ENCODE peak calls at places on chromosome 11, in four cellular contexts. One of them, this sample, is unnamed.
A peak's percentile ranks its signal among the peaks of the same experiment; 100 is the strongest.

GRCh38 chr11:118202599-118203422 is 22.0 kb downstream of the JAML start:
- DNase-seq in adrenal gland: no peak
- DNase-seq in cardiac muscle cell: no peak
- DNase-seq in IMR-90: no peak
- DNase-seq in this sample: no peak

GRCh38 chr11:120054753-120055045 is 83.2 kb downstream of the TRIM29 start:
- DNase-seq in adrenal gland: no peak
- DNase-seq in cardiac muscle cell: no peak
- DNase-seq in IMR-90: no peak
- DNase-seq in this sample: no peak

GRCh38 chr11:88695701-88696414 is 358.3 kb upstream of the CTSC start:
- DNase-seq in adrenal gland: no peak
- DNase-seq in cardiac muscle cell: no peak
- DNase-seq in IMR-90: no peak
- DNase-seq in this sample: no peak

GRCh38 chr11:81725691-81726090 is 1008.0 kb downstream of the FAM181B start:
- DNase-seq in adrenal gland: no peak
- DNase-seq in cardiac muscle cell: peak; percentile 71
- DNase-seq in IMR-90: no peak
- DNase-seq in this sample: no peak

GRCh38 chr11:12271826-12272366 is 105.5 kb upstream of the PARVA start:
- DNase-seq in adrenal gland: no peak
- DNase-seq in cardiac muscle cell: no peak
- DNase-seq in IMR-90: no peak
- DNase-seq in this sample: no peak

GRCh38 chr11:13939952-13940610 is 22.4 kb upstream of the SPON1 start:
- DNase-seq in adrenal gland: no peak
- DNase-seq in cardiac muscle cell: no peak
- DNase-seq in IMR-90: no peak
- DNase-seq in this sample: no peak

GRCh38 chr11:66291706-66292542 is at the start of gene TMEM151A:
- DNase-seq in adrenal gland: no peak
- DNase-seq in cardiac muscle cell: no peak
- DNase-seq in IMR-90: no peak
- DNase-seq in this sample: no peak

GRCh38 chr11:134254433-134254832 is 1.1 kb downstream of the ACAD8 start:
- DNase-seq in adrenal gland: no peak
- DNase-seq in cardiac muscle cell: no peak
- DNase-seq in IMR-90: no peak
- DNase-seq in this sample: no peak

GRCh38 chr11:113324250-113324649 is 9.9 kb downstream of the TTC12 start:
- DNase-seq in adrenal gland: no peak
- DNase-seq in cardiac muscle cell: no peak
- DNase-seq in IMR-90: no peak
- DNase-seq in this sample: no peak

GRCh38 chr11:1718326-1718725 is 21.3 kb downstream of the KRTAP5-6 start:
- DNase-seq in adrenal gland: no peak
- DNase-seq in cardiac muscle cell: no peak
- DNase-seq in IMR-90: no peak
- DNase-seq in this sample: no peak

GRCh38 chr11:64853709-64854108 is 9.3 kb upstream of the CDC42BPG start:
- DNase-seq in adrenal gland: no peak
- DNase-seq in cardiac muscle cell: no peak
- DNase-seq in IMR-90: no peak
- DNase-seq in this sample: no peak
- H3K4me3 ChIP-seq in adrenal gland: no peak overlapping the region
- H3K4me3 ChIP-seq in cardiac muscle cell: no peak overlapping the region
- H3K4me3 ChIP-seq in IMR-90: no peak overlapping the region
- H3K4me3 ChIP-seq in this sample: no peak overlapping the region

DNA sequence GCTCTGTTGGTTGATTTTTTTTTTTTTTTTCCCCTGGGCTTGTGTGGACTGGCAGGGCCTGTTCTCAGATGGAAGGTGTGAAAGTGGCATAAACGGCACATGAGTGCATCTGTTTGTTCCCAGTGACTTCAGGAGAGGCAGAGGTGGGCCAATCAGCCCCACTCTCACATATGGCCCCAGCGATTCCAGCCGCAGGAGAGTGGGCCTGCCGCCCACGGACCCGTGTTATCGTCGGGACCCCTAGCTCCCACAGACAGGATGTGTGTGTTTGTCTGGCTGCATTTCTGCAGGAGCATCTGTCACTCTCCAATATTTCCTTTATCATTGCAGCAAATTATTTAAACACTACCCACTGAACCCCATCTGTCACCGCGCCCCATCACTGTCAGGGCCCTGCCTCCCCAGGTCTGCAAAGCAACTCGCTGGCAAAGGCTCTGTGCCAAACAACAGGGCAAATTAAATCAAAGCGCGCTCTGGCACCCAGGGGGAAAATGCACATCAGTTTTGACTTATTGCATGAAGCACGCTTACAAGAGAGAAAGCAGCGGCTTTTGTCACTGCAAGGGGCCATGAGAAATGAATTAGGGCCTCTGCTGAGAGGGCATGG is 886.3 kb downstream of the NTM start:
- DNase-seq in adrenal gland: no peak
- DNase-seq in cardiac muscle cell: no peak
- DNase-seq in IMR-90: no peak
- DNase-seq in this sample: no peak
- H3K4me3 ChIP-seq in adrenal gland: no peak overlapping the region
- H3K4me3 ChIP-seq in cardiac muscle cell: no peak overlapping the region
- H3K4me3 ChIP-seq in IMR-90: no peak overlapping the region
- H3K4me3 ChIP-seq in this sample: no peak overlapping the region

DNA sequence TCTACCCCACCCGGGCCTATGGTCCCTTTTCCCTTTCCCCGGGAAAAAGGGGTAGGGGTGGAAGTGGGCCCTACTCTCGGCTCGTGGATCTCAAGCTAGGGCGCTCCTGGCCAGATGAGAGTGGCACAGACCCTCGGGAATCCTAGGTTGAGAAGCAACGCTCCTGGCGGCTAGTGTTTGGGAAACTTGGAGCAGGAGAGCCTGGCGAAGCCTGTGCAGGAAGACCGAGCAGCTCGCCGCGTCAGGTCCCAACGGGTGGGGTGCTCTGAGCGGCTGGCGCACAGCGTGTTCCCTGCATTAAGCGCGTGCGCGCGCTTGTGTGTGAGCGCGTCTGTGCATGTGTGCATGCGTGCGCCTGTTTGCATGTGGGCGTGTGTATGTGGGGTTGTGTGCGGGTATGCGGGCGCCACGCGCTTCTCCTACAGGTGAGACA is 7.1 kb upstream of the FLI1 start:
- DNase-seq in adrenal gland: no peak
- DNase-seq in cardiac muscle cell: peak; percentile 73
- DNase-seq in IMR-90: peak; percentile 50
- DNase-seq in this sample: no peak
- H3K4me3 ChIP-seq in adrenal gland: no peak overlapping the region
- H3K4me3 ChIP-seq in cardiac muscle cell: peak overlapping the region; percentile 25
- H3K4me3 ChIP-seq in IMR-90: peak overlapping the region; percentile 1
- H3K4me3 ChIP-seq in this sample: no peak overlapping the region

DNA sequence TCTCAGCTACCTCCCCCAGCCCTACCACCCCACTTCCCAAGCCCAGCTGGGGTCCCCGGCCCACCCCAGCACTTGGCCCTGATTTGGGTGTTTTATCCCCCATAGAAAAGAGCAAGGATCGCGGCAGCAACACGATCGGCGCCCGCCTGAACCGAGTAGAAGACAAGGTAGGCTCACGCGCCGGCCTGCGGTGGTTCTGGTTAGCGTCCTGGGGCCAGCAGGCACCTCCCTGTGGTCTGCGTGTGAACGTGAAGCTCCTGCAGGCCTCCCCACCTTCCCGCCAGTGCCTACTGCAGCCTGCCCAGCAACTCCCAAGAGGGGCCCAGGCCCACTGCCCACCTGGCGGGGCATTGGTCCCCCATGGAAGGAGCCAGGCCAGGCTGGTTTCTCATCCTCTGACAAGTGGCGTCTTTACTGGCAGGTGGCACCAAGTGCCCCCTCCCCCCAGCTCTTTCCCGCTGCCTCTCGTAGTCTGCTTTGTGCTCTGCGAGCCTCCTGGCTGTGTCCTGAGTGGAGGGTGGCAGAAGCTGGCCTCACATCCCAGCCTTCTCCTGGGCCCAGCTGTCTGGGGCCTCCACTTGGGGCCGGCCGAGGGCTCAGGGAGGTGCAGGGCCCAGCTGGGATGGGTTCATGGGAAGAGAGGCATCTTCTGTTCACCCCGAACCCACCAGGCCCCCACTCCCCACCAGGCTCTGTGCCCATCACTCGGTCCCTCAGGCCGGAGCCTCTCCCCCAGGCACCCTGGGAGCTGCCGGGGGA is 78.3 kb upstream of the KCNQ1OT1 start:
- DNase-seq in adrenal gland: peak; percentile 17
- DNase-seq in cardiac muscle cell: no peak
- DNase-seq in IMR-90: no peak
- DNase-seq in this sample: no peak
- H3K4me3 ChIP-seq in adrenal gland: no peak overlapping the region
- H3K4me3 ChIP-seq in cardiac muscle cell: no peak overlapping the region
- H3K4me3 ChIP-seq in IMR-90: no peak overlapping the region
- H3K4me3 ChIP-seq in this sample: no peak overlapping the region

GRCh38 chr11:114343493-114343892 is 47.3 kb downstream of the NNMT start:
- DNase-seq in adrenal gland: no peak
- DNase-seq in cardiac muscle cell: no peak
- DNase-seq in IMR-90: no peak
- DNase-seq in this sample: no peak

GRCh38 chr11:114343020-114343419 is 46.8 kb downstream of the NNMT start:
- DNase-seq in adrenal gland: no peak
- DNase-seq in cardiac muscle cell: no peak
- DNase-seq in IMR-90: no peak
- DNase-seq in this sample: no peak

GRCh38 chr11:114342476-114342875 is 46.3 kb downstream of the NNMT start:
- DNase-seq in adrenal gland: no peak
- DNase-seq in cardiac muscle cell: no peak
- DNase-seq in IMR-90: no peak
- DNase-seq in this sample: no peak

GRCh38 chr11:114344494-114344893 is 48.3 kb downstream of the NNMT start:
- DNase-seq in adrenal gland: no peak
- DNase-seq in cardiac muscle cell: no peak
- DNase-seq in IMR-90: no peak
- DNase-seq in this sample: no peak

DNA sequence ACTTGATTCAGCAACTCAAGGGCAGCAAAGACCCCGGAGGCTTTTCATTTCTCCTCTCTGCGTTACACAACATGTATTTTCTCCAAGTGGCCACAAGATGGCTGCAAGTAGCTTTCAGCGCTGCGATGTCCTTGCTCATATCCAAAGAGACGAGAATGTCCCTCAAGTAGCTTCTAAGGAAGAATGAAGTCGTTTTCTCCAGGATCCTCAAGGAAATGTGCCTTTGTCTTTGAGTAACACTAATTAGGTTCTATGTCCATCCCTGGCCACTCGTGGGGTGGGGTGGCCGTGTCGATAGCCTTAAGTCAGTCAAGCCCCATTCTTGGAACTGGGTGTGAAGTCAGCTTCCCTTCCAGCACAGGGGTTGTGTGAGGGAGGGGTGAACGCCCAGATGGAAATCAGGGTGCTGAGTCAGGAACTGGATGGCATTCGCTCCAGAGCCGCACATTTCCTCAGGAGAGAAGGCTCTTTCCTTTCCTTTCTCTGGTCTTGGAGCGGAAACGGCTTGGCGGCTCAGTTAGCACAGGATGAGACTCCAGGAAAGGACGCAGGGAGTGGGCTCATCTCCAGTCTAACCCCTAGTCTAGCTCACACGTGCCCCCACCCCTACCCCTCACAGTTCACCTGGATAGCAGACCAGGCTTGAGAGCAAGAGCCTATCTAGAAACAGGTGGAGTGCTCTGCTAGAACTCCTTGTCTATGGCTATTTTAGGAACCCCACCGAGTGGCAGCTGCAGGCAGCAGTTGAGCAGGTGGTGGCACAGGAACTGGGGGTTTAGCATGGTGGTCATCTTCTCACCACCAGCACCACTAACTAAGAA is 44.3 kb downstream of the NNMT start:
- DNase-seq in adrenal gland: peak; percentile 40
- DNase-seq in cardiac muscle cell: peak; percentile 86
- DNase-seq in IMR-90: peak; percentile 82
- DNase-seq in this sample: peak; percentile 39
- H3K4me3 ChIP-seq in adrenal gland: no peak overlapping the region
- H3K4me3 ChIP-seq in cardiac muscle cell: no peak overlapping the region
- H3K4me3 ChIP-seq in IMR-90: no peak overlapping the region
- H3K4me3 ChIP-seq in this sample: no peak overlapping the region

DNA sequence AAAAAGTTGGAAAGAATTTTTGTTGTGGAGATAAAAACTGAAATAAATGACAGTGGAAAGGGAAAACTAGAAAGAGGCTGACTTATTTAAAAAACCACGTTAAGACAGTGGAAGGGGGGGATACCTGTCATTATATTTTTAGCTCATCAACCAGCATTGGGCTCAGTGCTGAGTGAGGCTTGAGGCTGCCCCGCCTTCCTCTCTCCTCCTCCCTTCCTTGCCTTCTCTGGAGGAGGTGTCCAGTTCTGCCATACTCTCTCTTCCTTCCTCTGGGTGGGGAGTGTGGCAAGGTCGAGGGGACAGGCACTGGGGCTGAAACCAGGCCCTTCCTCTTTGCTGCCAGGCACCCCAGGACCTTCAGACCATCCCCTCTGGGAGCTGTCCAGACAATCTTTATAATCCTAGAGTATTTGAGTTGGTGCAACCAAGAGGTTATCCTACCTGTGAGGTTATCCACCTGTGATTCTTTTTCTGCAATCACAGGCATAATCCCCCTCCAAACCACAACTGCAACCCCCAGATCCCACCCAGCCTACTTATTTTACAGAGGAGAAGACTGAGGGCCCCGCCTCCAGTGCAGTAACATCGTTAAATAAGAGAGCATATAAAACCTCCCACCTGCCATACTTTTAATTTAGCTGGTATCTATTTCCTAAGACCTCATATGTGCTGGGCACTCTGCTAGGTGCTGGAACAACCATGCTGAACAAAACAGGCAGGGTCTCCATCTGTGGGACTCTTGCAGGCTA is 578.5 kb downstream of the BUD13 start:
- DNase-seq in adrenal gland: no peak
- DNase-seq in cardiac muscle cell: no peak
- DNase-seq in IMR-90: no peak
- DNase-seq in this sample: peak; percentile 47
- H3K4me3 ChIP-seq in adrenal gland: no peak overlapping the region
- H3K4me3 ChIP-seq in cardiac muscle cell: peak overlapping the region; percentile 14
- H3K4me3 ChIP-seq in IMR-90: no peak overlapping the region
- H3K4me3 ChIP-seq in this sample: peak overlapping the region; percentile 18

GRCh38 chr11:8564526-8564925 is 29.5 kb downstream of the STK33 start:
- DNase-seq in adrenal gland: no peak
- DNase-seq in cardiac muscle cell: no peak
- DNase-seq in IMR-90: no peak
- DNase-seq in this sample: no peak

GRCh38 chr11:8566613-8567210 is 27.3 kb downstream of the STK33 start:
- DNase-seq in adrenal gland: no peak
- DNase-seq in cardiac muscle cell: peak; percentile 62
- DNase-seq in IMR-90: peak; percentile 48
- DNase-seq in this sample: peak; percentile 66

GRCh38 chr11:8567597-8568198 is 26.3 kb downstream of the STK33 start:
- DNase-seq in adrenal gland: no peak
- DNase-seq in cardiac muscle cell: no peak
- DNase-seq in IMR-90: peak; percentile 20
- DNase-seq in this sample: no peak
- H3K4me3 ChIP-seq in adrenal gland: no peak overlapping the region
- H3K4me3 ChIP-seq in cardiac muscle cell: no peak overlapping the region
- H3K4me3 ChIP-seq in IMR-90: no peak overlapping the region
- H3K4me3 ChIP-seq in this sample: no peak overlapping the region

GRCh38 chr11:104011031-104011430 is 25.4 kb upstream of the DDI1 start:
- DNase-seq in adrenal gland: no peak
- DNase-seq in cardiac muscle cell: peak; percentile 19
- DNase-seq in IMR-90: peak; percentile 31
- DNase-seq in this sample: no peak

GRCh38 chr11:104015649-104016415 is 20.6 kb upstream of the DDI1 start:
- DNase-seq in adrenal gland: peak; percentile 31
- DNase-seq in cardiac muscle cell: no peak
- DNase-seq in IMR-90: no peak
- DNase-seq in this sample: no peak
- H3K4me3 ChIP-seq in adrenal gland: no peak overlapping the region
- H3K4me3 ChIP-seq in cardiac muscle cell: no peak overlapping the region
- H3K4me3 ChIP-seq in IMR-90: no peak overlapping the region
- H3K4me3 ChIP-seq in this sample: no peak overlapping the region

GRCh38 chr11:30015725-30016449 is 943 bp downstream of the KCNA4 start:
- DNase-seq in adrenal gland: peak; percentile 15
- DNase-seq in cardiac muscle cell: no peak
- DNase-seq in IMR-90: no peak
- DNase-seq in this sample: no peak
- H3K4me3 ChIP-seq in adrenal gland: no peak overlapping the region
- H3K4me3 ChIP-seq in cardiac muscle cell: peak overlapping the region; percentile 76
- H3K4me3 ChIP-seq in IMR-90: no peak overlapping the region
- H3K4me3 ChIP-seq in this sample: no peak overlapping the region

This sample was measured in HAP-1.